ENCODE peak calls at places on chromosome 22, in seven cellular contexts. M is NCI-H1048, S is ACHN, V is cardiac muscle cell, T is NCI-H748 treated with DMSO at 0.1 percent for 48 hours, Y is RCC 7860, Q is GM12892. R is an unnamed sample.

GRCh38 chr22:35140879-35141745 is 75.2 kb downstream of the ISX start:
- DNase-seq in M (no peak), S (no peak), V (peak), T (no peak), Y (no peak), Q (no peak), R (no peak)

GRCh38 chr22:22085702-22086500 is 103.3 kb upstream of the TOP3B start:
- DNase-seq in M (no peak), S (peak), V (no peak), T (no peak), Y (peak), Q (no peak), R (no peak)

GRCh38 chr22:40813912-40814315 is 5.2 kb downstream of the SLC25A17 start:
- DNase-seq in M (no peak), S (no peak), V (no peak), T (no peak), Y (no peak), Q (no peak), R (no peak)

GRCh38 chr22:37735054-37735453 is 38.2 kb downstream of the TRIOBP start:
- DNase-seq in M (no peak), S (peak), V (peak), T (no peak), Y (peak), Q (no peak), R (no peak)

GRCh38 chr22:39215430-39216142 is 29.2 kb downstream of the PDGFB start:
- DNase-seq in M (no peak), S (no peak), V (no peak), T (no peak), Y (no peak), Q (no peak), R (no peak)

GRCh38 chr22:23696326-23696851 is 5.6 kb downstream of the RGL4 start:
- DNase-seq in M (no peak), S (no peak), V (no peak), T (no peak), Y (no peak), Q (peak), R (no peak)

GRCh38 chr22:33022231-33022630 is 36.0 kb downstream of the SYN3 start:
- DNase-seq in M (no peak), S (no peak), V (no peak), T (no peak), Y (no peak), Q (no peak), R (no peak)

GRCh38 chr22:19412478-19412877 is 19.1 kb downstream of the HIRA start:
- DNase-seq in M (no peak), S (no peak), V (no peak), T (no peak), Y (no peak), Q (no peak), R (no peak)

GRCh38 chr22:23219787-23220484 is 39.6 kb downstream of the BCR start:
- DNase-seq in M (no peak), S (peak), V (no peak), T (no peak), Y (peak), Q (no peak), R (peak)

GRCh38 chr22:49942565-49943404 is 17.8 kb upstream of the PIM3 start:
- DNase-seq in M (no peak), S (no peak), V (no peak), T (no peak), Y (no peak), Q (no peak), R (no peak)

GRCh38 chr22:38239101-38239761 is 33.6 kb downstream of the TMEM184B start:
- DNase-seq in M (no peak), S (peak), V (peak), T (no peak), Y (peak), Q (no peak), R (peak)

GRCh38 chr22:42994917-42995562 is 19.9 kb downstream of the PACSIN2 start:
- DNase-seq in M (no peak), S (peak), V (peak), T (no peak), Y (peak), Q (no peak), R (peak)

GRCh38 chr22:49922484-49922883 is 4.0 kb downstream of the CRELD2 start:
- DNase-seq in M (no peak), S (no peak), V (no peak), T (no peak), Y (no peak), Q (no peak), R (no peak)

GRCh38 chr22:50189849-50190181 is 4.1 kb downstream of the TRABD start:
- DNase-seq in M (no peak), S (no peak), V (no peak), T (no peak), Y (no peak), Q (no peak), R (no peak)

GRCh38 chr22:29877620-29878019 is 5.4 kb upstream of the MTMR3 start:
- DNase-seq in M (no peak), S (no peak), V (no peak), T (no peak), Y (no peak), Q (no peak), R (no peak)

GRCh38 chr22:37202706-37203105 is 9.6 kb downstream of the SSTR3 start:
- DNase-seq in M (no peak), S (no peak), V (no peak), T (no peak), Y (no peak), Q (no peak), R (no peak)

GRCh38 chr22:30015229-30015797 is 65.0 kb upstream of the HORMAD2 start:
- DNase-seq in M (no peak), S (no peak), V (no peak), T (no peak), Y (no peak), Q (no peak), R (no peak)

GRCh38 chr22:32591620-32592019 is 117.0 kb downstream of the FBXO7 start:
- DNase-seq in M (no peak), S (no peak), V (no peak), T (no peak), Y (peak), Q (no peak), R (no peak)

GRCh38 chr22:46484861-46485595 is 52.4 kb downstream of the CELSR1 start:
- DNase-seq in M (no peak), S (peak), V (no peak), T (no peak), Y (peak), Q (no peak), R (no peak)

GRCh38 chr22:49016909-49017768 is 810.5 kb downstream of the BRD1 start:
- DNase-seq in M (no peak), S (no peak), V (no peak), T (peak), Y (no peak), Q (no peak), R (no peak)

GRCh38 chr22:20291249-20291586 is 23.1 kb upstream of the RTN4R start:
- DNase-seq in M (no peak), S (no peak), V (no peak), T (no peak), Y (no peak), Q (no peak), R (no peak)

GRCh38 chr22:23458663-23459541 is 121.2 kb downstream of the IGLL1 start:
- DNase-seq in M (no peak), S (no peak), V (no peak), T (no peak), Y (no peak), Q (no peak), R (no peak)

GRCh38 chr22:47850644-47851151 is 1088.2 kb downstream of the TBC1D22A start:
- DNase-seq in M (no peak), S (no peak), V (no peak), T (peak), Y (no peak), Q (no peak), R (peak)

GRCh38 chr22:20109411-20110358 is 6.2 kb upstream of the RANBP1 start:
- DNase-seq in M (no peak), S (no peak), V (no peak), T (no peak), Y (no peak), Q (no peak), R (no peak)

GRCh38 chr22:40183029-40183581 is 5.4 kb downstream of the TNRC6B start:
- DNase-seq in M (no peak), S (peak), V (peak), T (no peak), Y (peak), Q (no peak), R (no peak)

GRCh38 chr22:36386351-36386899 is 1.3 kb downstream of the MYH9 start:
- DNase-seq in M (no peak), S (peak), V (no peak), T (peak), Y (peak), Q (peak), R (no peak)